ENCODE peak calls at places on chromosomes 2 and 18, in four cellular contexts. B, Y, A and C are unnamed samples.

GRCh38 chr2:65877331-65877791 is 445.0 kb upstream of the SPRED2 start:
- ATAC-seq in B (peak; percentile 35), Y (no peak), A (no peak), C (no peak)

GRCh38 chr18:24846133-24846532 is 385.7 kb downstream of the HRH4 start:
- ATAC-seq in B (no peak), Y (no peak), A (no peak), C (no peak)

GRCh38 chr2:109124982-109125594 is 3.9 kb upstream of the SH3RF3 start:
- ATAC-seq in B (no peak), Y (no peak), A (no peak), C (no peak)

GRCh38 chr18:4578449-4578848 is 123.3 kb upstream of the DLGAP1 start:
- ATAC-seq in B (no peak), Y (no peak), A (no peak), C (no peak)

GRCh38 chr2:233082934-233083755 is 23.0 kb downstream of the INPP5D start:
- ATAC-seq in B (peak; percentile 15), Y (no peak), A (no peak), C (no peak)

GRCh38 chr2:207296265-207296948 is 130.7 kb upstream of the KLF7 start:
- ATAC-seq in B (no peak), Y (no peak), A (no peak), C (no peak)

GRCh38 chr2:1538663-1539062 is 125.4 kb downstream of the TPO start:
- ATAC-seq in B (no peak), Y (no peak), A (peak; percentile 88), C (no peak)

GRCh38 chr18:21330122-21330701 is 88.2 kb downstream of the GREB1L start:
- ATAC-seq in B (peak; percentile 81), Y (no peak), A (peak; percentile 87), C (no peak)

GRCh38 chr2:15967415-15968279 is 27.3 kb downstream of the MYCN start:
- ATAC-seq in B (no peak), Y (no peak), A (no peak), C (no peak)

GRCh38 chr18:45058076-45058475 is 377.4 kb downstream of the SETBP1 start:
- ATAC-seq in B (no peak), Y (no peak), A (no peak), C (no peak)

GRCh38 chr18:59719533-59720325 is 22.5 kb upstream of the CCBE1 start:
- ATAC-seq in B (no peak), Y (no peak), A (no peak), C (no peak)

GRCh38 chr2:15337996-15338666 is 223.0 kb downstream of the NBAS start:
- ATAC-seq in B (no peak), Y (no peak), A (no peak), C (no peak)

GRCh38 chr18:29191263-29191662 is 1014.3 kb upstream of the CDH2 start:
- ATAC-seq in B (no peak), Y (peak; percentile 57), A (peak; percentile 60), C (no peak)

GRCh38 chr2:100017633-100018032 is 124.8 kb downstream of the AFF3 start:
- ATAC-seq in B (no peak), Y (no peak), A (no peak), C (no peak)

GRCh38 chr18:35524236-35524635 is 26.5 kb upstream of the INO80C start:
- ATAC-seq in B (peak; percentile 64), Y (no peak), A (no peak), C (peak; percentile 44)

GRCh38 chr2:10919776-10920606 is 8.3 kb downstream of the KCNF1 start:
- ATAC-seq in B (no peak), Y (no peak), A (no peak), C (no peak)

GRCh38 chr2:148994341-148994740 is 44.2 kb upstream of the LYPD6B start:
- ATAC-seq in B (no peak), Y (no peak), A (no peak), C (no peak)

GRCh38 chr2:238449909-238450417 is 23.2 kb downstream of the ASB1 start:
- ATAC-seq in B (peak; percentile 81), Y (no peak), A (peak; percentile 98), C (peak; percentile 81)

GRCh38 chr2:40400336-40400953 is 51.4 kb downstream of the SLC8A1 start:
- ATAC-seq in B (no peak), Y (no peak), A (no peak), C (no peak)

GRCh38 chr18:36835927-36836326 is 7.0 kb downstream of the KIAA1328 start:
- ATAC-seq in B (no peak), Y (no peak), A (no peak), C (no peak)

GRCh38 chr2:6960659-6961058 is 43.4 kb downstream of the RNF144A start:
- ATAC-seq in B (peak; percentile 76), Y (no peak), A (no peak), C (peak; percentile 71)

GRCh38 chr2:1209761-1210160 is 203.5 kb upstream of the TPO start:
- ATAC-seq in B (no peak), Y (no peak), A (no peak), C (no peak)

GRCh38 chr2:173630425-173631122 is 275.9 kb downstream of the CDCA7 start:
- ATAC-seq in B (no peak), Y (no peak), A (no peak), C (no peak)

DNA sequence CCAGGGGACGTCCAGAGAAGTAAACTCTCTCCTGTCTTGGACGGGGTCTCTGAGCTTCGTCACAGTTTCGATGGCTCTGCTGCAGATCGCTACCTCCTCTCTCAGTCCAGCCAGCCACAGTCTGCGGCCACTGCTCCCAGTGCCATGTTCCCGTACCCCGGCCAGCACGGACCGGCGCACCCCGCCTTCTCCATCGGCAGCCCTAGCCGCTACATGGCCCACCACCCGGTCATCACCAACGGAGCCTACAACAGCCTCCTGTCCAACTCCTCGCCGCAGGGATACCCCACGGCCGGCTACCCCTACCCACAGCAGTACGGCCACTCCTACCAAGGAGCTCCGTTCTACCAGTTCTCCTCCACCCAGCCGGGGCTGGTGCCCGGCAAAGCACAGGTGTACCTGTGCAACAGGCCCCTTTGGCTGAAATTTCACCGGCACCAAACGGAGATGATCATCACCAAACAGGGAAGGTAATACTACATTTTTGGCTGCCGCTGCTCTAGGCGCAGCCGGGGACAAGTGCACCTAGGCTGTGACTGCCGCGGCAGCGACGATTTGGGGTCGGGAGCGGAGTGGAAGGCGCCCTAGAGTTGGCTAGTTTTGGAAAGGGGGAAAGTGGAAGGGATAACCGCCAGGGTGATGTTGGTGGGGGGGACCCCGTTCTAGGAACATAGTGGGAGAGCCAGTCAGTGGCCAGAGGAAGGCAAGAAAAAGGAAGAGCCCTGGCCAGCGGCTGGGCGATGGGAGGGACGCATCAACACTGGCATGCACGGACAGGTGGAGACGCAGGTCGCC is 733 bp downstream of the TBR1 start:
- ATAC-seq in B (peak; percentile 8), Y (peak; percentile 28), A (peak; percentile 1), C (no peak)
- H3K27me3 ChIP-seq in B (peaks cover 50% of the 10 kb centered on the region), Y (peaks cover 23% of the 10 kb centered on the region), A (peaks cover 18% of the 10 kb centered on the region), C (peaks cover 82% of the 10 kb centered on the region)

GRCh38 chr2:46780411-46780800 is 135.2 kb downstream of the MCFD2 start:
- ATAC-seq in B (no peak), Y (no peak), A (no peak), C (peak; percentile 82)

GRCh38 chr2:46781468-46782189 is 134.0 kb downstream of the MCFD2 start:
- ATAC-seq in B (no peak), Y (no peak), A (no peak), C (no peak)

GRCh38 chr2:46779447-46779941 is 136.1 kb downstream of the MCFD2 start:
- ATAC-seq in B (no peak), Y (no peak), A (peak; percentile 30), C (no peak)

GRCh38 chr2:46778516-46778915 is 137.1 kb downstream of the MCFD2 start:
- ATAC-seq in B (no peak), Y (no peak), A (no peak), C (no peak)

GRCh38 chr2:46780801-46781445 is 134.7 kb downstream of the MCFD2 start:
- ATAC-seq in B (peak; percentile 19), Y (peak; percentile 36), A (peak; percentile 100), C (peak; percentile 59)
- TF ChIP-seq EP300 in B (no peak), Y (no peak), A (no peak), C (no peak)

DNA sequence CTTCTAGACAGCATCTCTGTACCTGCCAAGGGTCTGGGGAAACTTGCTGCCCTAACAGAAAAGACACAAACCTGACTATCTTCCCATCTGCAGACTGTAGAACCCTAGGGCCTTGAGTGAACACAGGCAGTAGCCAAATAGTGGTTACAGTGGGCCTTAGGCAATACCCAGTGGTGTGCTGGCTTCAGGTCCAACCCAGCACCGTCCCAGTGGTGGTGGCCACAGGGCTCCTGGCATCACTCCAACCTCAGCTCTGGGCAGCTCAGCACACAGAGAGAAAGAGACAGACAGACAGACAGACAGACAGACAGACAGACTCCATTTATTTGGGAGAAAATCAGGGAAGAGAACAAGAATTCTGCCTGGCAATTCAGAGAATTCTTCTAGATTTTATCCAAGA is 29.3 kb upstream of the UPP2 start:
- ATAC-seq in B (no peak), Y (no peak), A (no peak), C (no peak)
- H3K4me3 ChIP-seq in B (no peak overlapping the region), Y (no peak overlapping the region), A (no peak overlapping the region), C (no peak overlapping the region)

GRCh38 chr18:55603775-55604174 is 15.8 kb upstream of the TCF4 start:
- ATAC-seq in B (no peak), Y (no peak), A (no peak), C (no peak)
- H3K27me3 ChIP-seq in B (no peaks in the 10 kb centered on the region), Y (no peaks in the 10 kb centered on the region), A (no peaks in the 10 kb centered on the region), C (no peaks in the 10 kb centered on the region)

DNA sequence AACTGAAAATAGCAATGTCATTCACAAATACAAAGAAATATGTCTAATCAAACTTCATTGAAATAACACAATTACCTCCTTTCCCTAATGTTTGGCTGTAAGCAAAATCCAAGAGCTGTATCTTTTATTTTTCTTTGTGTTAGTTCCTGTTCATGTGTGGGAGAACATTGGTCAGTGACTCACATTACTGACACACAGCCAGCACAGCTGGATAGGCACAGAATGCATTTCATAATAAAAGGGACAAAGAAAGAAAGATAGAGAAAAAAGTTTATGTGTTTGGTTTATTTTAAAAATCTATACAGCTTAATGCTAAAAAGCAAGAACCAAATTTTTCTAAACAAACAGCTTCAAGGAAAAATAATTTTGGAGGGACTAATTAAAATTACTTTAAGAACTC is 185.6 kb upstream of the COL3A1 start:
- ATAC-seq in B (peak; percentile 64), Y (no peak), A (no peak), C (peak; percentile 50)
- TF ChIP-seq EP300 in B (no peak), Y (no peak), A (no peak), C (no peak)

GRCh38 chr18:46920067-46920466 is 2.7 kb downstream of the KATNAL2 start:
- ATAC-seq in B (no peak), Y (no peak), A (no peak), C (no peak)

GRCh38 chr18:46917108-46917807 is at the start of the genes KATNAL2 and PIAS2:
- ATAC-seq in B (peak; percentile 97), Y (peak; percentile 90), A (peak; percentile 86), C (peak; percentile 96)

GRCh38 chr18:46917808-46918600 is 602 bp downstream of the KATNAL2 start:
- ATAC-seq in B (peak; percentile 28), Y (peak; percentile 12), A (peak; percentile 17), C (peak; percentile 32)

GRCh38 chr18:46915800-46916550 is 1.3 kb downstream of the PIAS2 start:
- ATAC-seq in B (no peak), Y (no peak), A (peak; percentile 26), C (no peak)

GRCh38 chr18:46916551-46917107 is 678 bp downstream of the PIAS2 start:
- ATAC-seq in B (no peak), Y (peak; percentile 28), A (peak; percentile 39), C (peak; percentile 19)
- H3K4me3 ChIP-seq in B (peak overlapping the region; percentile 46), Y (peak overlapping the region; percentile 94), A (peak overlapping the region; percentile 80), C (peak overlapping the region; percentile 48)